ENCODE peak calls at places on chromosomes 13 and 19, in seven cellular contexts. K is neural progenitor cell, P is adrenal gland, S is astrocyte of the cerebellum, G is astrocyte of the spinal cord, V is kidney epithelial cell, T is GM12878. Z is an unnamed sample.

GRCh38 chr19:16888629-16889371 is at the start of gene F2RL3:
- DNase-seq in K (no peak), P (peak; percentile 72), S (no peak), G (no peak), V (no peak), T (no peak), Z (peak; percentile 46)

GRCh38 chr19:40445945-40446784 is 2.0 kb upstream of the SERTAD3 start:
- DNase-seq in K (peak; percentile 78), P (no peak), S (no peak), G (no peak), V (no peak), T (no peak), Z (peak; percentile 18)

GRCh38 chr13:95536629-95537241 is 15.8 kb upstream of the CLDN10 start:
- DNase-seq in K (no peak), P (no peak), S (no peak), G (peak; percentile 54), V (no peak), T (no peak), Z (peak; percentile 60)

GRCh38 chr13:89923052-89923451 is 1424.4 kb upstream of the MIR17HG start:
- DNase-seq in K (no peak), P (no peak), S (no peak), G (no peak), V (no peak), T (no peak), Z (no peak)

GRCh38 chr13:90652036-90652435 is 695.5 kb upstream of the MIR17HG start:
- DNase-seq in K (no peak), P (no peak), S (no peak), G (no peak), V (no peak), T (no peak), Z (no peak)

GRCh38 chr19:51788936-51789795 is 5.8 kb upstream of the FPR3 start:
- DNase-seq in K (no peak), P (no peak), S (no peak), G (no peak), V (no peak), T (no peak), Z (peak; percentile 43)

GRCh38 chr19:19034204-19034624 is 811 bp downstream of the ARMC6 start:
- DNase-seq in K (peak; percentile 72), P (peak; percentile 65), S (peak; percentile 23), G (peak; percentile 58), V (no peak), T (peak; percentile 51), Z (peak; percentile 71)

GRCh38 chr13:22592515-22592914 is 588.3 kb upstream of the SGCG start:
- DNase-seq in K (no peak), P (no peak), S (no peak), G (no peak), V (no peak), T (no peak), Z (no peak)

GRCh38 chr19:13953021-13953531 is 767 bp downstream of the DCAF15 start:
- DNase-seq in K (peak; percentile 63), P (no peak), S (no peak), G (peak; percentile 46), V (no peak), T (no peak), Z (peak; percentile 69)

GRCh38 chr19:44557933-44558332 is 28.5 kb upstream of the CEACAM20 start:
- DNase-seq in K (no peak), P (no peak), S (no peak), G (no peak), V (no peak), T (no peak), Z (no peak)

GRCh38 chr13:41649659-41650058 is 192.3 kb downstream of the RGCC start:
- DNase-seq in K (peak; percentile 46), P (no peak), S (no peak), G (peak; percentile 55), V (no peak), T (no peak), Z (peak; percentile 43)

GRCh38 chr13:106569233-106570095 is 1.5 kb upstream of the ARGLU1 start:
- DNase-seq in K (no peak), P (no peak), S (no peak), G (no peak), V (no peak), T (no peak), Z (no peak)

GRCh38 chr13:24943136-24943535 is 152.8 kb upstream of the PABPC3 start:
- DNase-seq in K (no peak), P (no peak), S (no peak), G (no peak), V (no peak), T (no peak), Z (no peak)

GRCh38 chr13:43365042-43365344 is 341.6 kb downstream of the DNAJC15 start:
- DNase-seq in K (no peak), P (no peak), S (no peak), G (no peak), V (no peak), T (no peak), Z (no peak)

GRCh38 chr19:19342086-19343015 is 21.7 kb downstream of the MAU2 start:
- DNase-seq in K (peak; percentile 83), P (peak; percentile 81), S (peak; percentile 16), G (peak; percentile 50), V (no peak), T (no peak), Z (peak; percentile 66)

GRCh38 chr19:13154911-13155471 is 4.8 kb downstream of the IER2 start:
- DNase-seq in K (peak; percentile 90), P (peak; percentile 76), S (no peak), G (peak; percentile 59), V (no peak), T (no peak), Z (peak; percentile 72)

GRCh38 chr13:98393873-98394272 is 183.0 kb downstream of the STK24 start:
- DNase-seq in K (no peak), P (no peak), S (no peak), G (no peak), V (no peak), T (no peak), Z (no peak)

GRCh38 chr13:33235078-33235477 is 50.5 kb downstream of the STARD13 start:
- DNase-seq in K (no peak), P (no peak), S (no peak), G (peak; percentile 35), V (no peak), T (no peak), Z (peak; percentile 44)

GRCh38 chr13:108769213-108770070 is 140.0 kb downstream of the MYO16 start:
- DNase-seq in K (no peak), P (no peak), S (no peak), G (no peak), V (peak; percentile 79), T (no peak), Z (no peak)

GRCh38 chr19:1794424-1795185 is 17.5 kb downstream of the ATP8B3 start:
- DNase-seq in K (no peak), P (no peak), S (no peak), G (no peak), V (no peak), T (no peak), Z (no peak)
- TF ChIP-seq CTCF in K (no peak), P (no peak), S (no peak), G (no peak), V (no peak), T (no peak), Z (no peak)

DNA sequence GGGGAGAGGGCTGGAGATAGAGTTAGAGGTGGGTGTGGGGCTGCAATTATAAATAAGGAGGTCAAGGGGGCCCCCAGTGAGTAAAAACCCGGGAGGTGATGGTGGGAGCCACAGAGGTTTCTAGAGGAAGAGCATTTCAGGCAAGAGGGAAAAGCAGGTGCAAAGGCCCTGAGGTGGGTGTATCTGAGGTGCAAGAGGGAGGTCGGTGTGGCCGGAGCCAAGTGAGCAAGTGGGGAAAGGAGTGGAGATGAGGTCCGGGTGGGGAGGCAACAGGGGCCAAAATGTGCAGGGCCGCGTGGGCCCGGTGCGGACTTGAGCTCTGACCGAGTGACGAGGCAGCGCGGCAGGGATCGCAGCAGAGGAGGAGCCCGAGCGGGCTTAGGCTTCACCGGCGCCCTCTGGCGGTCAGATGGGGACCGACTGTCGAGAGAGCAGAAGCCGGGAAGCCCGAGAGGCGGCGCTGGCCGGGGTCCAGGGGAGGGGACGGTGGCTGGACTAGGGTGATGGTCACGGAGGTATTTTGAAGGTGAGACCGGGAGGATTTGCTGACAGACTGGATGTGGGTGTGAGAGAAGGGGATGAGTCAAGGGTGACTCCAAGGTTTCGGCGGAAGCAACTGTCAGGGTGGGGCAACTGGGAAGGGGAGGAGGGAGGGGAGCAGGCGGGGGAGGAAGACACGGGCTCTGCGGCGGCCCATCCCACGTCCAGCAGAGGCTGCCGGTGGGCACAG is 17.7 kb upstream of the SPACA4 start:
- DNase-seq in K (peak; percentile 95), P (peak; percentile 92), S (peak; percentile 51), G (peak; percentile 81), V (peak; percentile 61), T (no peak), Z (peak; percentile 88)
- H3K4me3 ChIP-seq in K (peak overlapping the region; percentile 32), P (no peak overlapping the region), S (peak overlapping the region; percentile 35), G (peak overlapping the region; percentile 38), V (peak overlapping the region; percentile 1), T (no peak overlapping the region), Z (peak overlapping the region; percentile 31)

GRCh38 chr19:28864577-28865042 is 348.3 kb downstream of the UQCRFS1 start:
- DNase-seq in K (no peak), P (peak; percentile 84), S (no peak), G (no peak), V (no peak), T (no peak), Z (peak; percentile 69)

GRCh38 chr19:28859811-28860210 is 353.1 kb downstream of the UQCRFS1 start:
- DNase-seq in K (no peak), P (no peak), S (no peak), G (no peak), V (no peak), T (no peak), Z (no peak)

GRCh38 chr19:28867978-28868377 is 345.0 kb downstream of the UQCRFS1 start:
- DNase-seq in K (no peak), P (no peak), S (no peak), G (no peak), V (no peak), T (no peak), Z (no peak)

GRCh38 chr19:28864024-28864503 is 348.9 kb downstream of the UQCRFS1 start:
- DNase-seq in K (no peak), P (peak; percentile 30), S (no peak), G (no peak), V (no peak), T (no peak), Z (no peak)

GRCh38 chr19:28862238-28862637 is 350.7 kb downstream of the UQCRFS1 start:
- DNase-seq in K (no peak), P (no peak), S (no peak), G (no peak), V (no peak), T (no peak), Z (peak; percentile 14)
- TF ChIP-seq CTCF in K (no peak), P (no peak), S (no peak), G (no peak), V (no peak), T (no peak), Z (no peak)

DNA sequence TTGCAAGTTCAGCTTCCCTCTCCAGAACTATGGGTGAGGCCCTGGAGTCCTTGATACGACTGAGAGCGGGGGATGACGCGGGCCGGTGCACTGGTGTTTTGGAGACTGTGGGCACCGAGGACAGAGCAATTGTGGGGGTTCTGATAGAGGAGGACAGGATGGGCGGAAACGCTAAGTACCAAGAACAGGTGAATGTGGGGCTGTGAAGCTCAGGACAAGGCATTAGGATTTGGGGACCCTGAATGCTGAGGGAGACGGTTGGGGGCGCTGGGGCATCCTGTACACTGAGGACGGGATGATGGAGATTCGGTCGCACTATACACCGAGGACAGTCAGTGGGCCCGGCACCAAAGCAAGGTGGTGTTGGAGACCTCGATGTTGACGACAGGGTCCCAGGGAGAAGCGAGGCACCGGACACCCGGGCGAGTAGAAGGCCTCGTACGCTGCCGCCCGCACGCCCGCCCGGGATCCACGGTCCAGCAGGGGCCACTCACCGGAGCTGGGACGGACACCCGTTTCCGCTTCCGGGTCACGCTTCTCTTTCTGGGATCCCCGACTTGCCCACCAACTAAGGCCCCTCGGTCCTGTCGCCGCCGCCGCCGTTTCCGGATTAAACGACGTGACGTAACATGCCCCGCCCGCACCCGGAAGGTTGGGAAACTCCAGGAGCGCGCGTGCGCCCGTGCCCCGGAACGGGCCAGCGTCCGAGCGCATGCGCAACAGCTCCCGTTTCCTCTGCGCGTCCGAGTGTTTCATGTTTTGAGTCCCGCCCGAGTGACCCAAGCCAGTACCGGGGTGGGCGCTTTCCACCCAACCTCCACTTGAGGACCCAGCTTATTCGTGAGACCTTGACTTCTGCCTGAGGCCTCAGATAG is at the start of gene CHMP2A:
- DNase-seq in K (peak; percentile 99), P (peak; percentile 98), S (peak; percentile 86), G (peak; percentile 98), V (peak; percentile 71), T (peak; percentile 85), Z (peak; percentile 98)
- H3K4me3 ChIP-seq in K (peak within 1 kb of the TSS; percentile 67), P (peak within 1 kb of the TSS; percentile 42), S (peak within 1 kb of the TSS; percentile 67), G (peak within 1 kb of the TSS; percentile 72), V (peak within 1 kb of the TSS; percentile 71), T (peak within 1 kb of the TSS; percentile 94), Z (peak within 1 kb of the TSS; percentile 80)

Z was measured in cardiac fibroblast.